ENCODE peak calls at places on chromosomes 16 and 17, in four cellular contexts. One of them, this sample, is unnamed. For H3K4me1 and H3K36me3, the result is how much of the 10 kb centered on the place peaks cover.

GRCh38 chr17:13593021-13593751 is 8.5 kb downstream of the HS3ST3A1 start:
- DNase-seq in cardiac muscle cell: no peak
- DNase-seq in uterus: no peak
- DNase-seq in heart left ventricle: no peak
- DNase-seq in this sample: no peak

GRCh38 chr17:34519286-34519685 is 60.1 kb upstream of the TMEM132E start:
- DNase-seq in heart left ventricle: no peak
- DNase-seq in uterus: no peak
- DNase-seq in cardiac muscle cell: peak
- DNase-seq in this sample: no peak

GRCh38 chr16:53529529-53529928 is 26.5 kb upstream of the AKTIP start:
- DNase-seq in cardiac muscle cell: no peak
- DNase-seq in uterus: no peak
- DNase-seq in heart left ventricle: no peak
- DNase-seq in this sample: no peak

GRCh38 chr17:74177018-74177450 is 26.4 kb upstream of the RPL38 start:
- DNase-seq in heart left ventricle: no peak
- DNase-seq in uterus: no peak
- DNase-seq in cardiac muscle cell: no peak
- DNase-seq in this sample: no peak

GRCh38 chr16:24524855-24525652 is 14.3 kb upstream of the RBBP6 start:
- DNase-seq in cardiac muscle cell: peak
- DNase-seq in heart left ventricle: no peak
- DNase-seq in uterus: no peak
- DNase-seq in this sample: no peak

GRCh38 chr17:81549826-81550225 is 2.3 kb downstream of the FAAP100 start:
- DNase-seq in uterus: no peak
- DNase-seq in cardiac muscle cell: no peak
- DNase-seq in heart left ventricle: no peak
- DNase-seq in this sample: no peak

GRCh38 chr16:78137782-78138616 is 38.5 kb downstream of the WWOX start:
- DNase-seq in heart left ventricle: no peak
- DNase-seq in uterus: no peak
- DNase-seq in cardiac muscle cell: no peak
- DNase-seq in this sample: no peak

GRCh38 chr16:84478172-84478948 is 26.1 kb downstream of the MEAK7 start:
- DNase-seq in heart left ventricle: no peak
- DNase-seq in uterus: no peak
- DNase-seq in cardiac muscle cell: peak
- DNase-seq in this sample: no peak

GRCh38 chr16:84611041-84611440 is 6.8 kb downstream of the COTL1 start:
- DNase-seq in uterus: no peak
- DNase-seq in heart left ventricle: no peak
- DNase-seq in cardiac muscle cell: peak
- DNase-seq in this sample: no peak

GRCh38 chr17:8818047-8818446 is 18.9 kb upstream of the MFSD6L start:
- DNase-seq in uterus: no peak
- DNase-seq in cardiac muscle cell: no peak
- DNase-seq in heart left ventricle: no peak
- DNase-seq in this sample: no peak

GRCh38 chr16:89958068-89958467 is 9.5 kb downstream of the DEF8 start:
- DNase-seq in heart left ventricle: peak
- DNase-seq in cardiac muscle cell: peak
- DNase-seq in uterus: no peak
- DNase-seq in this sample: no peak

GRCh38 chr16:49698416-49698815 is 157.5 kb downstream of the ZNF423 start:
- DNase-seq in cardiac muscle cell: peak
- DNase-seq in uterus: peak
- DNase-seq in heart left ventricle: peak
- DNase-seq in this sample: no peak

GRCh38 chr17:12808723-12809122 is 19.4 kb downstream of the ARHGAP44 start:
- DNase-seq in cardiac muscle cell: no peak
- DNase-seq in heart left ventricle: no peak
- DNase-seq in uterus: no peak
- DNase-seq in this sample: no peak

GRCh38 chr17:76094046-76094445 is 9.5 kb downstream of the EXOC7 start:
- DNase-seq in cardiac muscle cell: no peak
- DNase-seq in heart left ventricle: no peak
- DNase-seq in uterus: no peak
- DNase-seq in this sample: no peak

GRCh38 chr16:14070877-14071575 is at the start of gene MRTFB:
- DNase-seq in uterus: peak
- DNase-seq in cardiac muscle cell: peak
- DNase-seq in heart left ventricle: peak
- DNase-seq in this sample: peak

GRCh38 chr17:44556854-44557606 is at the start of gene FZD2:
- DNase-seq in uterus: peak
- DNase-seq in heart left ventricle: peak
- DNase-seq in cardiac muscle cell: peak
- DNase-seq in this sample: peak

GRCh38 chr17:44557653-44558285 is 485 bp downstream of the FZD2 start:
- DNase-seq in cardiac muscle cell: peak
- DNase-seq in heart left ventricle: peak
- DNase-seq in uterus: peak
- DNase-seq in this sample: no peak

GRCh38 chr17:44558349-44559287 is 1.3 kb downstream of the FZD2 start:
- DNase-seq in heart left ventricle: no peak
- DNase-seq in cardiac muscle cell: no peak
- DNase-seq in uterus: peak
- DNase-seq in this sample: no peak

GRCh38 chr17:44561237-44561623 is 3.9 kb downstream of the FZD2 start:
- DNase-seq in cardiac muscle cell: no peak
- DNase-seq in uterus: no peak
- DNase-seq in heart left ventricle: no peak
- DNase-seq in this sample: no peak

GRCh38 chr17:44559288-44560249 is 2.3 kb downstream of the FZD2 start:
- DNase-seq in heart left ventricle: no peak
- DNase-seq in uterus: no peak
- DNase-seq in cardiac muscle cell: no peak
- DNase-seq in this sample: no peak
- H3K4me3 ChIP-seq in heart left ventricle: peak
- H3K4me3 ChIP-seq in uterus: no peak
- H3K4me3 ChIP-seq in cardiac muscle cell: peak
- H3K4me3 ChIP-seq in this sample: no peak

DNA sequence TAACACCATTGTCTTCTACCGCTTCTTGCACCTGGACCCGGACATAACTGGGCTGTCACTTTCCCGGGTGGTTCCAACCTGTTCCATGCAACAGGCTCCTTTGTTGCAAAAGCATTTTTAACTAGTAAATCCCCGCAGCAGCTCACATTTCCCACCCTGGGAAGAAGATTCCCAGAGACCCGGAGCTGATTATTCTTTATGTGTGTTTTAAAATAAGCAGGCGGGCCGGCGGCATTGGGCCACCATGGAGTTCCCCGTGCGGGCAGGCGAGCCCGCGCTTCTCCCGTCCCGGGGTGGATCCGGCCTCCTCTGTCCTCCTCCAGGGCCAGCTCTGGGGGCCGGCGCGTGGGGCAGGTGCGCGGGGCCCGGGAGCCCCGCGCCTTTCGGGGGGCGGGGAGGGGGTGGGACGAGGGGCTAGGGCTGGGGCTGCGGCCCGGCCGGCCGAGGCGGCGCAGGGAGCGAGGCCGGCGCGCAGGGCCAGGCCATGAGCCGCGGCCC is 1.6 kb downstream of the CRAMP1 start:
- DNase-seq in uterus: peak
- DNase-seq in heart left ventricle: no peak
- DNase-seq in cardiac muscle cell: peak
- DNase-seq in this sample: no peak
- H3K4me1 ChIP-seq in uterus: under half
- H3K4me1 ChIP-seq in heart left ventricle: under half
- H3K4me1 ChIP-seq in cardiac muscle cell: under half
- H3K4me1 ChIP-seq in this sample: under half

GRCh38 chr16:72091217-72091616 is 2.2 kb downstream of the TXNL4B start:
- DNase-seq in uterus: no peak
- DNase-seq in cardiac muscle cell: no peak
- DNase-seq in heart left ventricle: no peak
- DNase-seq in this sample: no peak
- H3K36me3 ChIP-seq in uterus: under half
- H3K36me3 ChIP-seq in cardiac muscle cell: under half
- H3K36me3 ChIP-seq in heart left ventricle: under half
- H3K36me3 ChIP-seq in this sample: under half

GRCh38 chr16:57084996-57085395 is 7.4 kb upstream of the CPNE2 start:
- DNase-seq in cardiac muscle cell: no peak
- DNase-seq in heart left ventricle: no peak
- DNase-seq in uterus: no peak
- DNase-seq in this sample: no peak
- H3K4me3 ChIP-seq in cardiac muscle cell: no peak
- H3K4me3 ChIP-seq in heart left ventricle: no peak
- H3K4me3 ChIP-seq in uterus: no peak
- H3K4me3 ChIP-seq in this sample: no peak

GRCh38 chr17:66507982-66508760 is 205.8 kb downstream of the PRKCA start:
- DNase-seq in uterus: no peak
- DNase-seq in cardiac muscle cell: no peak
- DNase-seq in heart left ventricle: no peak
- DNase-seq in this sample: no peak

GRCh38 chr17:66509913-66510312 is 207.5 kb downstream of the PRKCA start:
- DNase-seq in heart left ventricle: no peak
- DNase-seq in cardiac muscle cell: no peak
- DNase-seq in uterus: no peak
- DNase-seq in this sample: no peak

GRCh38 chr17:66508896-66509843 is 206.8 kb downstream of the PRKCA start:
- DNase-seq in cardiac muscle cell: peak
- DNase-seq in heart left ventricle: no peak
- DNase-seq in uterus: no peak
- DNase-seq in this sample: peak

GRCh38 chr17:66514227-66514806 is 211.9 kb downstream of the PRKCA start:
- DNase-seq in cardiac muscle cell: no peak
- DNase-seq in uterus: no peak
- DNase-seq in heart left ventricle: no peak
- DNase-seq in this sample: no peak

DNA sequence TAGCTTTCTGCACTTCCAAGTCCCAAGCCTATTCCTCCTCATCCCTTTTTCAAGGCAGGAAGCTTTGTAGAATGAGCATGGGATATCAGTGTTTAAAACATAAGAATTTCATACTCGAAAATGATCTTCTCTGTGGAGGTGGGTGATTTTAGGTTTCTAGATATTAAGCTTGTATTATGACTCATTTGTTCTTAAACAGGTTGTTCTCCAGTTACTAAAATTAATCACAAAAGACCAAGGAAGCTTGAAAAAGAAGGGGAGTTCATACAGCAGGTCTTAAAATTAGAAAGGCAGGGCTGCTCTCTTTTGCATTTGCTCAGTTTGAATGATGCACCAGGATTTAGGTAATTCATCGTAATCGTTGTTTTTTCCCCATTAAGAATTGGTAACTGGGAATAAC is 208.7 kb downstream of the PRKCA start:
- DNase-seq in cardiac muscle cell: no peak
- DNase-seq in heart left ventricle: no peak
- DNase-seq in uterus: no peak
- DNase-seq in this sample: no peak
- H3K4me1 ChIP-seq in cardiac muscle cell: under half
- H3K4me1 ChIP-seq in heart left ventricle: under half
- H3K4me1 ChIP-seq in uterus: under half
- H3K4me1 ChIP-seq in this sample: under half

DNA sequence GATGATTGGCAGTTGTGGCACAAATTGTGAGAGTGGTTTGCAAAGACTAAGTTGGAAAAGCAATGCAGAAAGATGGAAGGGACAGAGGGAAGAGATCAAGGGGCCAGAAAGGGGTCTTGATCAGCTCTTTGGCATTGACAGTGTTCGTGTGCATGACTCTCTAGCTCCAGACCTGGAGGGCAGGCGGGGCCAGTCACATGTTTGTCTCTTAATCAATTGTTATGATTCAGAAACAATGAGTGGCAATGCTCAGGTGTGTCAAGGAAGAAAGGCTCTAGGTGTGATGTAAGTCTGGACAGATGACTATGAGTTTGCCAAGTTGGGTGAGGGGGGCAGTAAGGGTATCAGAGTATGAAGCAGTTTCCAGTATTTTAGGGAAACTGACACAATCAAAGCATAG is 32.1 kb downstream of the WSB1 start:
- DNase-seq in uterus: no peak
- DNase-seq in cardiac muscle cell: no peak
- DNase-seq in heart left ventricle: no peak
- DNase-seq in this sample: no peak
- H3K36me3 ChIP-seq in uterus: under half
- H3K36me3 ChIP-seq in cardiac muscle cell: under half
- H3K36me3 ChIP-seq in heart left ventricle: under half
- H3K36me3 ChIP-seq in this sample: under half

GRCh38 chr16:73060216-73060615 is 12.3 kb upstream of the ZFHX3 start:
- DNase-seq in cardiac muscle cell: no peak
- DNase-seq in uterus: no peak
- DNase-seq in heart left ventricle: no peak
- DNase-seq in this sample: no peak

GRCh38 chr16:73057369-73058210 is 9.7 kb upstream of the ZFHX3 start:
- DNase-seq in uterus: peak
- DNase-seq in heart left ventricle: peak
- DNase-seq in cardiac muscle cell: peak
- DNase-seq in this sample: no peak

GRCh38 chr16:73059779-73060178 is 11.9 kb upstream of the ZFHX3 start:
- DNase-seq in heart left ventricle: no peak
- DNase-seq in uterus: no peak
- DNase-seq in cardiac muscle cell: no peak
- DNase-seq in this sample: no peak

GRCh38 chr16:73058221-73058615 is 10.3 kb upstream of the ZFHX3 start:
- DNase-seq in heart left ventricle: peak
- DNase-seq in cardiac muscle cell: peak
- DNase-seq in uterus: peak
- DNase-seq in this sample: no peak

DNA sequence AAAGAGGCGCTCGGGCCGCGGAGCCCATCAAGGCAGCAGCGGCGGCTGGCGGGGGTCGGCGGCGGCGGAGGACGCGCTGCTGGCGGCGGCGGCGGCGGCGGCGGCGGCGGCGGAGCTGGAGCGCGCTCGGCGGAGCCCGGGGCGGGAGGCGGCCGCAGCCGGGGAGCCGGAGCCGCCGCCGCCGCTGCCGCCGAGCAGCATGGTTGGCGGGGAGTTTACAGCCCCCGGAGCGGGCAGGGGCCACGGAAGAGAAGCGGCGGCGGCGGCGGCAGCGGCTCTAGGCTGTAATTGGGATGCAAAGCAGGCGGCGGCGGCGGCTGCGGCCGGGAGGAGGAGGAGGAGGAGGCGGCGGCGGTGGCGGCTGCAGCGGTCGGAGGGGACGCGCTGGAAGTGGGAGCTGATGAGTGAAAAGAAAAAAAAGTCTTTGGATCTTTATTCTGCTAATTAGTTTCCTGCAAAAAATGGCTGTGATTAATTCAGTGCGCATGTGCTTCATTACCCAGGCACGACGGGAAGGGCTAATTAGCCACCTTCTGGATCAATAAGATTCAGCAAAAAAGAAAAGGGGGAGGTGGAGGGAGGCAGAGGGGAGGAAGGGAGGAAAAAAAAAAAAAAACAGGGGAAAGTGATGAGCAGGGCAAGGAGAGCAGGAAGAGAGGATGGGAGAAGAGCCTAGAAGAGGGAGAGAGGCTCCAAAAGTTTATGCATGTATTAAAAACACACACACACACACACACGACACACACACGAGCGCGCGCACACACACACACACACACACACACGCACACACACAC is 10.9 kb upstream of the ZFHX3 start:
- DNase-seq in heart left ventricle: peak
- DNase-seq in cardiac muscle cell: peak
- DNase-seq in uterus: peak
- DNase-seq in this sample: no peak
- H3K4me3 ChIP-seq in heart left ventricle: peak
- H3K4me3 ChIP-seq in cardiac muscle cell: peak
- H3K4me3 ChIP-seq in uterus: peak
- H3K4me3 ChIP-seq in this sample: peak

GRCh38 chr17:78182504-78182903 is 4.3 kb downstream of the TK1 start:
- DNase-seq in uterus: no peak
- DNase-seq in heart left ventricle: no peak
- DNase-seq in cardiac muscle cell: no peak
- DNase-seq in this sample: no peak
- H3K4me1 ChIP-seq in uterus: under half
- H3K4me1 ChIP-seq in heart left ventricle: under half
- H3K4me1 ChIP-seq in cardiac muscle cell: under half
- H3K4me1 ChIP-seq in this sample: under half